ENCODE peak calls at places on chromosomes 5 and 9, in four cellular contexts. One of them, this sample, is unnamed.

GRCh38 chr9:14865206-14865605 is 45.0 kb downstream of the FREM1 start:
- DNase-seq in CD8-positive, alpha-beta memory T cell: no peak
- DNase-seq in left ventricle myocardium inferior: no peak
- DNase-seq in kidney: no peak
- DNase-seq in this sample: no peak

GRCh38 chr5:179289756-179290385 is 55.4 kb downstream of the ADAMTS2 start:
- DNase-seq in kidney: no peak
- DNase-seq in left ventricle myocardium inferior: no peak
- DNase-seq in CD8-positive, alpha-beta memory T cell: no peak
- DNase-seq in this sample: no peak

GRCh38 chr9:129281506-129282145 is 103.6 kb upstream of the IER5L start:
- DNase-seq in kidney: peak; percentile 66
- DNase-seq in left ventricle myocardium inferior: no peak
- DNase-seq in CD8-positive, alpha-beta memory T cell: no peak
- DNase-seq in this sample: no peak

GRCh38 chr9:127873886-127874285 is 3.6 kb downstream of the AK1 start:
- DNase-seq in left ventricle myocardium inferior: peak; percentile 85
- DNase-seq in CD8-positive, alpha-beta memory T cell: no peak
- DNase-seq in kidney: no peak
- DNase-seq in this sample: no peak

GRCh38 chr5:180802325-180803180 is at the start of gene MGAT1:
- DNase-seq in CD8-positive, alpha-beta memory T cell: peak; percentile 65
- DNase-seq in kidney: peak; percentile 96
- DNase-seq in left ventricle myocardium inferior: peak; percentile 92
- DNase-seq in this sample: peak; percentile 81

GRCh38 chr9:105425817-105426433 is 21.9 kb upstream of the FSD1L start:
- DNase-seq in kidney: no peak
- DNase-seq in left ventricle myocardium inferior: no peak
- DNase-seq in CD8-positive, alpha-beta memory T cell: no peak
- DNase-seq in this sample: no peak

GRCh38 chr9:137083418-137084004 is 3.3 kb upstream of the MAN1B1 start:
- DNase-seq in kidney: peak; percentile 87
- DNase-seq in CD8-positive, alpha-beta memory T cell: no peak
- DNase-seq in left ventricle myocardium inferior: no peak
- DNase-seq in this sample: no peak

GRCh38 chr5:123809594-123810172 is 297.7 kb downstream of the CSNK1G3 start:
- DNase-seq in kidney: no peak
- DNase-seq in left ventricle myocardium inferior: no peak
- DNase-seq in CD8-positive, alpha-beta memory T cell: no peak
- DNase-seq in this sample: peak; percentile 12

GRCh38 chr9:110797611-110798010 is 129.0 kb downstream of the MUSK start:
- DNase-seq in left ventricle myocardium inferior: no peak
- DNase-seq in CD8-positive, alpha-beta memory T cell: no peak
- DNase-seq in kidney: no peak
- DNase-seq in this sample: no peak

DNA sequence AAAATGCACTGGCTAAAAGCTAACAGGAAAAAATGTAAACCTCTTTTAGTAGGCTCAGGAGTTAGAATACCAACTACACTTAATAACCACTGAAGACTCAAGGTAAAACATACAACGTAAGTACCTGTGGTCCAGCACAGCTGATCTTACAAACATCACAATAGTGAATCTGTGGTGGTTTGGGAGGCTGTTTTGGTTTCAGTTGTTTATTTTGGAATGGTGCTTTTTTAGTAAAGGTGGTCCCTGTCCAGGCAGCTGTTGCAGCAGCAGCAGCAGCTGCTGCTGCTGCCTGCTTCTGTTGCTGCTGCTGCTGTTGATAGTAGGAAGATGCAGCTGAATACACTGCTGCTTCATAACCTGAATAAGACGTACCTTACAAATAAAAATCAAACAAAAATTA is 37.9 kb downstream of the ZFR start:
- DNase-seq in left ventricle myocardium inferior: no peak
- DNase-seq in kidney: no peak
- DNase-seq in CD8-positive, alpha-beta memory T cell: no peak
- DNase-seq in this sample: no peak
- H3K36me3 ChIP-seq in left ventricle myocardium inferior: peaks cover 70% of the 10 kb centered on the region
- H3K36me3 ChIP-seq in kidney: peaks cover 47% of the 10 kb centered on the region
- H3K36me3 ChIP-seq in CD8-positive, alpha-beta memory T cell: peaks cover 58% of the 10 kb centered on the region
- H3K36me3 ChIP-seq in this sample: peaks cover 2% of the 10 kb centered on the region

DNA sequence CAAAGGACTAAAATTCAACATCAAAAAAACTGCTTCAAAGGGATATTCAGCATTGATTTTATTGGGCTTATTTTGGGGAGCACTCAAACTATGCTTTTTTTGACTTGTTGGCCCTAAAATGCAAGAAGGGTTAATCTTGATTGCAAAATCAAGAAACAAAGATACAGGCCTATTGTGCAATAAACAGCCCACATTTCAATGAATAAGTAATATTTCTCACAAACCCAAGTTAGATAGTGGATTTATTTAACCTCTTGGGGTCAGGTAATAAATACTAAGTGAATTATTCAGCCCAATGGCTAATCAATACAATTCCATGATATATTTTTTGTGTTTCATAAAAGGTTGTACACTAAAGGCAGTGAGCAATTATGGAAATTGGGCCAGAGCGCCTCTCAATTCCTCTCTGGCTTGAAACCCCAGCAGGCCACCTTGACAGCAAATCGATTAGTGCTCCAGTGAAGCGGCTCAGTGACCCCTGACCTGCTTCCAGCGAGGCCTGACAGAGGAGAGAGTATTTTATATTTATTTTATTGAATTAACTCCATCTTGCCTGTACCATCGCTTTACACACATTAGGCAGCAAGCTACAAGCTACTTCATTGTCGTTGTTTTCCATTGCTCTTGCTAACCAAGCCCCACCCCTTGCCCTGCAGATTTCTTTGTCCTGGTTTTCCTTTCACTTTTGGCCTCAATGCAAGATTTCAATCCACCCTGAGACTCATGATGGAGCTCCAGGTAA is 65.5 kb downstream of the EBF1 start:
- DNase-seq in CD8-positive, alpha-beta memory T cell: no peak
- DNase-seq in left ventricle myocardium inferior: no peak
- DNase-seq in kidney: no peak
- DNase-seq in this sample: peak; percentile 54
- H3K36me3 ChIP-seq in CD8-positive, alpha-beta memory T cell: no peaks in the 10 kb centered on the region
- H3K36me3 ChIP-seq in left ventricle myocardium inferior: no peaks in the 10 kb centered on the region
- H3K36me3 ChIP-seq in kidney: no peaks in the 10 kb centered on the region
- H3K36me3 ChIP-seq in this sample: no peaks in the 10 kb centered on the region

GRCh38 chr5:96994493-96994892 is 58.6 kb downstream of the LNPEP start:
- DNase-seq in kidney: no peak
- DNase-seq in CD8-positive, alpha-beta memory T cell: no peak
- DNase-seq in left ventricle myocardium inferior: no peak
- DNase-seq in this sample: no peak

GRCh38 chr5:96991708-96992107 is 55.8 kb downstream of the LNPEP start:
- DNase-seq in left ventricle myocardium inferior: no peak
- DNase-seq in CD8-positive, alpha-beta memory T cell: no peak
- DNase-seq in kidney: no peak
- DNase-seq in this sample: no peak

GRCh38 chr5:96993760-96994159 is 57.9 kb downstream of the LNPEP start:
- DNase-seq in kidney: no peak
- DNase-seq in left ventricle myocardium inferior: no peak
- DNase-seq in CD8-positive, alpha-beta memory T cell: no peak
- DNase-seq in this sample: no peak

GRCh38 chr5:96997265-96997859 is 61.5 kb downstream of the LNPEP start:
- DNase-seq in kidney: no peak
- DNase-seq in left ventricle myocardium inferior: no peak
- DNase-seq in CD8-positive, alpha-beta memory T cell: no peak
- DNase-seq in this sample: peak; percentile 28

DNA sequence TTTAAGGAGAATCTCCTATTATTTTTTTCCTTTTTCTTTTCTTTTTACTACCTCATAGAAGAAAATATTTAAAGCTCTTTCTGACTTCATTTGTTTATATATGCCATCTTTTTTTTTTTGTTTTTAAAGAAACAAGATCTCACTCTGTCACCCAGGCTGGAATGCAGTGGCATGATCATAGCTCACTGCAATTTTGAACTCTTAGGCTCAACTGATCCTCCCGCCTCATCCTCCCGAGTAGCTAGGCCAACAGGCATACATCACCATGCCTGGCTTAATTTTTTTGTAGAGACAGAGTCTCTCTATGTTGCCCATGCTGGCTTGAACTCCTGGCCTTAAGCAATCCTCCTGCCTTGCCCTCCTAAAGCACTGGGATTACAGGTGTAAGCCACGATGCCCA is 59.5 kb downstream of the LNPEP start:
- DNase-seq in left ventricle myocardium inferior: no peak
- DNase-seq in kidney: no peak
- DNase-seq in CD8-positive, alpha-beta memory T cell: no peak
- DNase-seq in this sample: no peak
- H3K36me3 ChIP-seq in left ventricle myocardium inferior: peaks cover 68% of the 10 kb centered on the region
- H3K36me3 ChIP-seq in kidney: peaks cover 7% of the 10 kb centered on the region
- H3K36me3 ChIP-seq in CD8-positive, alpha-beta memory T cell: peaks cover 31% of the 10 kb centered on the region
- H3K36me3 ChIP-seq in this sample: peaks cover 1% of the 10 kb centered on the region

GRCh38 chr5:169178754-169179153 is 122.2 kb downstream of the SLIT3 start:
- DNase-seq in CD8-positive, alpha-beta memory T cell: no peak
- DNase-seq in kidney: no peak
- DNase-seq in left ventricle myocardium inferior: no peak
- DNase-seq in this sample: no peak
- H3K36me3 ChIP-seq in CD8-positive, alpha-beta memory T cell: no peaks in the 10 kb centered on the region
- H3K36me3 ChIP-seq in kidney: no peaks in the 10 kb centered on the region
- H3K36me3 ChIP-seq in left ventricle myocardium inferior: no peaks in the 10 kb centered on the region
- H3K36me3 ChIP-seq in this sample: no peaks in the 10 kb centered on the region